ENCODE peak calls at places on chromosomes 11 and 22, in nine cellular contexts. T is hepatocyte, V is GM23338, S is GM23248, D is neural progenitor cell, O is OCI-LY7, U is MM.1S, L is HCT116, J is SK-N-SH. M is an unnamed sample.

GRCh38 chr11:9861860-9862725 is 198.2 kb downstream of the SWAP70 start:
- DNase-seq in T (peak), V (peak), S (peak), D (peak), O (peak), U (peak), L (peak), J (peak), M (peak)

GRCh38 chr11:106827687-106828086 is 190.6 kb downstream of the GUCY1A2 start:
- DNase-seq in T (no peak), V (no peak), S (no peak), D (no peak), O (no peak), U (no peak), L (no peak), J (no peak), M (no peak)

GRCh38 chr11:70398834-70399680 is 728 bp downstream of the CTTN start:
- DNase-seq in T (peak), V (no peak), S (no peak), D (no peak), O (peak), U (no peak), L (no peak), J (peak), M (no peak)

GRCh38 chr11:23201936-23202522 is 341.8 kb upstream of the CCDC179 start:
- DNase-seq in T (no peak), V (no peak), S (peak), D (no peak), O (no peak), U (no peak), L (no peak), J (no peak), M (no peak)

GRCh38 chr11:103700605-103701004 is 335.8 kb upstream of the DDI1 start:
- DNase-seq in T (peak), V (no peak), S (peak), D (no peak), O (no peak), U (no peak), L (no peak), J (no peak), M (peak)

GRCh38 chr11:117796456-117797428 is at the start of gene DSCAML1:
- DNase-seq in T (peak), V (peak), S (peak), D (peak), O (no peak), U (no peak), L (no peak), J (peak), M (no peak)

GRCh38 chr22:44837481-44837880 is 85.1 kb downstream of the ARHGAP8 start:
- DNase-seq in T (no peak), V (peak), S (no peak), D (no peak), O (no peak), U (no peak), L (no peak), J (peak), M (no peak)

GRCh38 chr11:78365381-78365792 is 52.2 kb downstream of the GAB2 start:
- DNase-seq in T (no peak), V (peak), S (peak), D (peak), O (no peak), U (no peak), L (peak), J (no peak), M (peak)

GRCh38 chr11:79242616-79243015 is 198.2 kb downstream of the TENM4 start:
- DNase-seq in T (no peak), V (no peak), S (no peak), D (no peak), O (no peak), U (no peak), L (no peak), J (no peak), M (no peak)

GRCh38 chr11:33941637-33942160 is 49.8 kb upstream of the LMO2 start:
- DNase-seq in T (no peak), V (no peak), S (peak), D (no peak), O (no peak), U (no peak), L (peak), J (peak), M (no peak)

GRCh38 chr22:46096051-46096450 is 54.3 kb upstream of the PPARA start:
- DNase-seq in T (no peak), V (no peak), S (no peak), D (no peak), O (no peak), U (no peak), L (no peak), J (no peak), M (no peak)

GRCh38 chr11:8631395-8632110 is 37.5 kb upstream of the STK33 start:
- DNase-seq in T (peak), V (no peak), S (peak), D (no peak), O (no peak), U (peak), L (no peak), J (no peak), M (peak)

GRCh38 chr11:119284344-119285157 is 32.4 kb downstream of the MCAM start:
- DNase-seq in T (peak), V (peak), S (peak), D (peak), O (peak), U (peak), L (peak), J (peak), M (peak)

GRCh38 chr11:94938399-94939055 is 34.8 kb downstream of the CWC15 start:
- DNase-seq in T (no peak), V (no peak), S (peak), D (no peak), O (no peak), U (no peak), L (no peak), J (peak), M (peak)

GRCh38 chr22:21038405-21038804 is 6.0 kb upstream of the SLC7A4 start:
- DNase-seq in T (no peak), V (no peak), S (peak), D (no peak), O (no peak), U (no peak), L (no peak), J (no peak), M (no peak)

GRCh38 chr11:134911514-134912180 is 499.6 kb upstream of the B3GAT1 start:
- DNase-seq in T (no peak), V (no peak), S (no peak), D (no peak), O (no peak), U (no peak), L (no peak), J (peak), M (no peak)

GRCh38 chr22:19174106-19175025 is 4.2 kb downstream of the SLC25A1 start:
- DNase-seq in T (peak), V (peak), S (peak), D (peak), O (peak), U (no peak), L (no peak), J (no peak), M (peak)

GRCh38 chr11:128696930-128697329 is 3.1 kb downstream of the FLI1 start:
- DNase-seq in T (no peak), V (no peak), S (no peak), D (no peak), O (no peak), U (no peak), L (no peak), J (no peak), M (no peak)

GRCh38 chr22:47551438-47551788 is 789.0 kb downstream of the TBC1D22A start:
- DNase-seq in T (no peak), V (no peak), S (no peak), D (no peak), O (no peak), U (no peak), L (no peak), J (no peak), M (no peak)

GRCh38 chr22:37176464-37177061 is 11.5 kb downstream of the C1QTNF6 start:
- DNase-seq in T (peak), V (no peak), S (peak), D (no peak), O (no peak), U (no peak), L (no peak), J (peak), M (no peak)

GRCh38 chr22:49312601-49313000 is 515.1 kb downstream of the BRD1 start:
- DNase-seq in T (no peak), V (no peak), S (no peak), D (no peak), O (no peak), U (no peak), L (no peak), J (no peak), M (no peak)

GRCh38 chr22:50574383-50574755 is 3.9 kb downstream of the CPT1B start:
- DNase-seq in T (no peak), V (no peak), S (no peak), D (no peak), O (no peak), U (no peak), L (no peak), J (no peak), M (no peak)

GRCh38 chr22:36445158-36445668 is 36.2 kb downstream of the TXN2 start:
- DNase-seq in T (no peak), V (peak), S (peak), D (no peak), O (no peak), U (no peak), L (no peak), J (no peak), M (no peak)

GRCh38 chr22:45892681-45893461 is 84.1 kb downstream of the WNT7B start:
- DNase-seq in T (no peak), V (no peak), S (no peak), D (no peak), O (no peak), U (no peak), L (no peak), J (no peak), M (no peak)

GRCh38 chr11:6631356-6631890 is 12.2 kb upstream of the TPP1 start:
- DNase-seq in T (no peak), V (no peak), S (no peak), D (no peak), O (no peak), U (no peak), L (no peak), J (no peak), M (no peak)

GRCh38 chr11:9600166-9600565 is 26.7 kb downstream of the WEE1 start:
- DNase-seq in T (no peak), V (no peak), S (no peak), D (no peak), O (no peak), U (no peak), L (no peak), J (no peak), M (no peak)

GRCh38 chr22:39526736-39527171 is 5.8 kb downstream of the RPS19BP1 start:
- DNase-seq in T (no peak), V (no peak), S (no peak), D (peak), O (peak), U (no peak), L (no peak), J (no peak), M (no peak)

GRCh38 chr11:86919557-86920210 is 35.5 kb downstream of the FZD4 start:
- DNase-seq in T (peak), V (peak), S (peak), D (peak), O (peak), U (peak), L (peak), J (peak), M (peak)

GRCh38 chr22:20578192-20578591 is 70.8 kb downstream of the MED15 start:
- DNase-seq in T (no peak), V (no peak), S (no peak), D (no peak), O (no peak), U (no peak), L (no peak), J (no peak), M (no peak)

GRCh38 chr22:47918276-47918928 is 1156.0 kb downstream of the TBC1D22A start:
- DNase-seq in T (no peak), V (no peak), S (no peak), D (no peak), O (peak), U (peak), L (no peak), J (no peak), M (no peak)

GRCh38 chr22:22130956-22131355 is 113.6 kb upstream of the VPREB1 start:
- DNase-seq in T (no peak), V (no peak), S (no peak), D (no peak), O (no peak), U (no peak), L (no peak), J (no peak), M (no peak)

GRCh38 chr11:565921-566509 is 5.2 kb downstream of the RASSF7 start:
- DNase-seq in T (no peak), V (peak), S (no peak), D (no peak), O (no peak), U (peak), L (no peak), J (no peak), M (no peak)

GRCh38 chr11:65435330-65435931 is 12.8 kb downstream of the NEAT1 start:
- DNase-seq in T (no peak), V (no peak), S (peak), D (no peak), O (no peak), U (no peak), L (no peak), J (no peak), M (no peak)

GRCh38 chr11:46906596-46906995 is 11.8 kb downstream of the LRP4 start:
- DNase-seq in T (peak), V (peak), S (no peak), D (peak), O (no peak), U (no peak), L (no peak), J (no peak), M (no peak)

GRCh38 chr22:33326540-33327295 is 268.5 kb upstream of the SYN3 start:
- DNase-seq in T (no peak), V (no peak), S (no peak), D (no peak), O (peak), U (no peak), L (no peak), J (no peak), M (no peak)

GRCh38 chr22:33324228-33324627 is 266.0 kb upstream of the SYN3 start:
- DNase-seq in T (no peak), V (no peak), S (no peak), D (no peak), O (no peak), U (no peak), L (no peak), J (no peak), M (no peak)

GRCh38 chr22:33328789-33329296 is 270.7 kb upstream of the SYN3 start:
- DNase-seq in T (peak), V (peak), S (peak), D (no peak), O (no peak), U (no peak), L (no peak), J (no peak), M (no peak)

GRCh38 chr22:33327348-33327860 is 269.2 kb upstream of the SYN3 start:
- DNase-seq in T (no peak), V (no peak), S (no peak), D (no peak), O (no peak), U (no peak), L (no peak), J (no peak), M (no peak)

DNA sequence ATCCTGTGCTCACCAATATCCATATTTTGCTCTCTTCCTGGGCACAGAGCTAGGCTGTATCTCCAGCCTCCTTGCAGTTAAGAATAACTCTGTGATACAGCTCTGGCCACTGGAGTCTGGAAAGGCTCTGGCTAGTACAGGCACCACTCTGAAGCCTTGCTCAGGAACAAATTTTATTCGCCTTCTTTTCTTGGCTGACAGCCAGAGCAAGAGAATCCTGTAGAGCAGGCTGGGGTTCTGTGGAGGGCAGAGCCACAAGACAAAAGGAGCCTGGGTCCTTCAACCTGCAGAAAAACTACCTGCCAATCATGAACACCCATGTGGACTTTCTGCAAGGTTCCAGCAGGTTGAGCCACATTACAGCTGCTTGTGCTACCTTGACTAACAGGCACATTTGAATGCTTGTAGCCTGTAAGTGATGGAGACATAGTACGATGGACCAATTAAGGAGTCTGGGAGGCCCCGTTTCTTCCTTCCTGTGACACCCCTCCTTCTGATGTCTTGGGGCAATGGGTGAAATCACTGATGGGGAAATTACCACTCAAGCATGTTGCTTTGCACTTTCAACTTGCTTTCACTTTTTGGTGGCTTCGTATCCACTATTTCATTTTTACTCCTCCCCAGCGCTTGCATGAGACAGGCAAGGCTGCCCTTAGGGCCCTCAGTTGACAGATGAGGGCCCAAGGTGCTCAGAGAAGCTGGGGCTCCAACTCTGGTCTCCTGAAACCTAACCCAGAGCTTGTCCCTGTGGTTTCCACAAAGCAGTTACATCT is 267.2 kb upstream of the SYN3 start:
- DNase-seq in T (peak), V (no peak), S (no peak), D (no peak), O (peak), U (no peak), L (no peak), J (no peak), M (no peak)
- TF ChIP-seq EZH2phosphoT487 in T (no peak), V (no peak), S (no peak), D (no peak), O (no peak), U (no peak), L (no peak), J (no peak), M (no peak)

GRCh38 chr11:75522645-75523044 is 3.1 kb downstream of the GDPD5 start:
- DNase-seq in T (no peak), V (no peak), S (no peak), D (no peak), O (no peak), U (no peak), L (no peak), J (no peak), M (no peak)
- H3K4me3 ChIP-seq in T (no peak), V (no peak), S (no peak), D (no peak), O (peak), U (no peak), L (no peak), J (no peak), M (no peak)

GRCh38 chr22:30922151-30922611 is 46.4 kb downstream of the MORC2 start:
- DNase-seq in T (no peak), V (peak), S (peak), D (peak), O (peak), U (no peak), L (no peak), J (peak), M (no peak)

GRCh38 chr22:30920407-30920806 is 48.2 kb downstream of the MORC2 start:
- DNase-seq in T (peak), V (peak), S (peak), D (peak), O (peak), U (peak), L (peak), J (peak), M (peak)

GRCh38 chr22:30923168-30923900 is 45.2 kb downstream of the MORC2 start:
- DNase-seq in T (no peak), V (no peak), S (no peak), D (no peak), O (no peak), U (no peak), L (no peak), J (no peak), M (no peak)

GRCh38 chr22:30919973-30920372 is 48.6 kb downstream of the MORC2 start:
- DNase-seq in T (no peak), V (no peak), S (no peak), D (no peak), O (no peak), U (no peak), L (no peak), J (no peak), M (no peak)

GRCh38 chr22:30921108-30921507 is 47.5 kb downstream of the MORC2 start:
- DNase-seq in T (no peak), V (no peak), S (peak), D (no peak), O (peak), U (no peak), L (no peak), J (peak), M (no peak)
- TF ChIP-seq EZH2phosphoT487 in T (no peak), V (no peak), S (no peak), D (no peak), O (no peak), U (no peak), L (no peak), J (no peak), M (no peak)

GRCh38 chr11:32890843-32891656 is 1.6 kb upstream of the QSER1 start:
- DNase-seq in T (no peak), V (peak), S (no peak), D (peak), O (peak), U (no peak), L (no peak), J (no peak), M (peak)
- H3K4me3 ChIP-seq in T (peak), V (peak), S (no peak), D (peak), O (peak), U (no peak), L (no peak), J (no peak), M (peak)

GRCh38 chr11:116421529-116422185 is 351.1 kb downstream of the BUD13 start:
- DNase-seq in T (no peak), V (no peak), S (no peak), D (no peak), O (no peak), U (peak), L (no peak), J (no peak), M (no peak)
- TF ChIP-seq EZH2phosphoT487 in T (no peak), V (no peak), S (no peak), D (no peak), O (no peak), U (no peak), L (no peak), J (no peak), M (no peak)